ENCODE peak calls at places on chromosomes 4 and X, in four cellular contexts. A, N, H and Q are unnamed samples.
A peak's percentile ranks its signal among the peaks of the same experiment; 100 is the strongest.

GRCh38 chr4:124940387-124940786 is 227.9 kb upstream of the ANKRD50 start:
- DNase-seq in A (peak; percentile 83), N (no peak), H (no peak), Q (peak; percentile 84)

GRCh38 chr4:53476232-53477037 is 99.0 kb downstream of the FIP1L1 start:
- DNase-seq in A (peak; percentile 45), N (no peak), H (no peak), Q (peak; percentile 97)

GRCh38 chrX:119417842-119418241 is 18.7 kb downstream of the SLC25A43 start:
- DNase-seq in A (no peak), N (no peak), H (no peak), Q (peak; percentile 2)

GRCh38 chr4:42339935-42340406 is 57.3 kb upstream of the SHISA3 start:
- DNase-seq in A (no peak), N (no peak), H (no peak), Q (peak; percentile 2)

GRCh38 chr4:37644962-37645361 is 41.2 kb downstream of the RELL1 start:
- DNase-seq in A (no peak), N (no peak), H (no peak), Q (no peak)

GRCh38 chr4:168832746-168833575 is 177.1 kb downstream of the CBR4 start:
- DNase-seq in A (no peak), N (no peak), H (no peak), Q (peak; percentile 46)

GRCh38 chrX:39030636-39031035 is 229.4 kb downstream of the MID1IP1 start:
- DNase-seq in A (no peak), N (no peak), H (no peak), Q (no peak)

GRCh38 chrX:29687687-29688086 is 527.7 kb upstream of the MAGEB2 start:
- DNase-seq in A (peak; percentile 7), N (no peak), H (no peak), Q (peak; percentile 55)

GRCh38 chrX:6941041-6941440 is 206.5 kb upstream of the STS start:
- DNase-seq in A (no peak), N (no peak), H (no peak), Q (no peak)

GRCh38 chr4:7893539-7893938 is 46.1 kb downstream of the AFAP1 start:
- DNase-seq in A (no peak), N (no peak), H (no peak), Q (no peak)